ENCODE peak calls at places on chromosomes 7 and 10, in six cellular contexts. N is ACHN; V is bronchial epithelial cell; S is HCT116; O is type B pancreatic cell; R is stimulated activated CD4-positive, alpha-beta T cell treated with anti-CD3 and anti-CD28 coated beads, Interleukin-15, amount 100 ng/mL, for 48 hours. W is an unnamed sample.

GRCh38 chr10:99344715-99345114 is 15.6 kb downstream of the CNNM1 start:
- DNase-seq in S (no peak), O (no peak), V (no peak), N (no peak), R (no peak), W (no peak)

GRCh38 chr10:21526952-21527633 is 1.6 kb upstream of the SKIDA1 start:
- DNase-seq in N (peak; percentile 58), S (no peak), V (peak; percentile 37), O (peak; percentile 79), R (no peak), W (peak; percentile 50)

GRCh38 chr7:111098011-111098925 is 7.3 kb downstream of the LRRN3 start:
- DNase-seq in R (peak; percentile 39), N (peak; percentile 64), O (no peak), V (peak; percentile 31), S (peak; percentile 18), W (peak; percentile 50)

GRCh38 chr7:135770139-135770710 is 21.6 kb upstream of the FAM180A start:
- DNase-seq in V (no peak), S (no peak), N (no peak), O (no peak), R (no peak), W (no peak)

GRCh38 chr7:120550494-120551048 is 277.6 kb downstream of the KCND2 start:
- DNase-seq in O (no peak), S (no peak), N (no peak), R (no peak), V (peak; percentile 14), W (no peak)

GRCh38 chr10:67550042-67550441 is 146.0 kb downstream of the CTNNA3 start:
- DNase-seq in N (no peak), S (no peak), R (no peak), V (no peak), O (no peak), W (no peak)

GRCh38 chr7:13800694-13801448 is 188.6 kb downstream of the ETV1 start:
- DNase-seq in R (no peak), V (peak; percentile 96), O (no peak), S (no peak), N (no peak), W (no peak)

GRCh38 chr7:17301491-17302101 is 3.1 kb downstream of the AHR start:
- DNase-seq in R (no peak), N (peak; percentile 73), V (peak; percentile 58), O (no peak), S (no peak), W (peak; percentile 86)

GRCh38 chr7:24834150-24834798 is 77.0 kb upstream of the GSDME start:
- DNase-seq in N (no peak), S (no peak), R (no peak), O (no peak), V (no peak), W (no peak)

GRCh38 chr7:72785166-72785955 is 42.6 kb downstream of the TYW1B start:
- DNase-seq in V (peak; percentile 17), S (no peak), N (peak; percentile 80), R (no peak), O (no peak), W (no peak)

GRCh38 chr10:5692476-5693358 is 8.1 kb downstream of the TASOR2 start:
- DNase-seq in V (no peak), N (peak; percentile 46), S (no peak), R (peak; percentile 63), O (peak; percentile 78), W (peak; percentile 9)